ENCODE peak calls at places on chromosomes 13 and 19, in four cellular contexts. A is breast epithelium; Q is CD8-positive, alpha-beta T cell; R is cardiac muscle cell. O is an unnamed sample. For H3K4me1, the result is how much of the 10 kb centered on the place peaks cover.

GRCh38 chr19:16620018-16620417 is 8.0 kb downstream of the MED26 start:
- DNase-seq in Q (no peak), A (no peak), R (no peak), O (no peak)

GRCh38 chr19:54310543-54310942 is 2.4 kb downstream of the LILRA5 start:
- DNase-seq in Q (no peak), A (no peak), R (no peak), O (no peak)

GRCh38 chr13:49110122-49110831 is 109.9 kb upstream of the MLNR start:
- DNase-seq in R (peak), A (peak), Q (peak), O (peak)

GRCh38 chr19:56266060-56266459 is 6.5 kb upstream of the EDDM13 start:
- DNase-seq in R (no peak), A (no peak), Q (no peak), O (no peak)

GRCh38 chr19:35008891-35009341 is 8.8 kb downstream of the GRAMD1A start:
- DNase-seq in Q (no peak), A (no peak), R (no peak), O (peak)

GRCh38 chr13:50697746-50698526 is 145.6 kb downstream of the DLEU7 start:
- DNase-seq in A (no peak), R (no peak), Q (no peak), O (no peak)

GRCh38 chr13:25267715-25268114 is 19.6 kb downstream of the MTMR6 start:
- DNase-seq in R (no peak), Q (no peak), A (no peak), O (no peak)

GRCh38 chr13:80100636-80101035 is 240.3 kb downstream of the SPRY2 start:
- DNase-seq in R (no peak), A (no peak), Q (no peak), O (no peak)

GRCh38 chr19:42596391-42597071 is 1.8 kb upstream of the CEACAM8 start:
- DNase-seq in R (peak), A (no peak), Q (no peak), O (peak)

GRCh38 chr13:98496239-98496668 is 80.7 kb downstream of the STK24 start:
- DNase-seq in A (no peak), Q (no peak), R (no peak), O (peak)

GRCh38 chr13:98494769-98495168 is 82.1 kb downstream of the STK24 start:
- DNase-seq in A (no peak), R (no peak), Q (no peak), O (no peak)

GRCh38 chr13:98493035-98493401 is 83.9 kb downstream of the STK24 start:
- DNase-seq in R (no peak), Q (no peak), A (no peak), O (no peak)

GRCh38 chr13:98495627-98496238 is 81.2 kb downstream of the STK24 start:
- DNase-seq in Q (no peak), R (no peak), A (no peak), O (no peak)

GRCh38 chr13:98496966-98497365 is 79.9 kb downstream of the STK24 start:
- DNase-seq in A (no peak), R (no peak), Q (no peak), O (no peak)
- H3K4me1 ChIP-seq in A (under half), R (under half), Q (under half), O (under half)

GRCh38 chr19:1467512-1468273 is 11.3 kb downstream of the C19orf25 start:
- DNase-seq in R (no peak), Q (no peak), A (no peak), O (peak)

GRCh38 chr19:1466018-1466460 is 13.0 kb downstream of the C19orf25 start:
- DNase-seq in Q (no peak), R (no peak), A (no peak), O (peak)

GRCh38 chr19:1467228-1467511 is 11.8 kb downstream of the C19orf25 start:
- DNase-seq in Q (no peak), R (no peak), A (no peak), O (no peak)

GRCh38 chr19:1466461-1467227 is 12.4 kb downstream of the C19orf25 start:
- DNase-seq in R (peak), Q (no peak), A (no peak), O (peak)

GRCh38 chr19:1465191-1466016 is 13.6 kb downstream of the C19orf25 start:
- DNase-seq in Q (no peak), R (peak), A (no peak), O (peak)
- H3K4me3 ChIP-seq in Q (no peak), R (no peak), A (peak), O (no peak)

GRCh38 chr19:29807178-29807577 is 4.6 kb upstream of the CCNE1 start:
- DNase-seq in R (no peak), Q (no peak), A (no peak), O (no peak)
- H3K4me1 ChIP-seq in R (under half), Q (under half), A (under half), O (under half)

GRCh38 chr13:73740681-73741080 is 393.5 kb downstream of the KLF12 start:
- DNase-seq in Q (no peak), A (no peak), R (no peak), O (no peak)
- H3K4me3 ChIP-seq in Q (no peak), A (peak), R (no peak), O (no peak)